ENCODE peak calls at places on chromosome 7, in ten cellular contexts. I, A, O, T, Q, L, J, E, S and U are unnamed samples.

GRCh38 chr7:38229386-38229785 is 44.0 kb downstream of the TARP start:
- DNase-seq in O (no peak), Q (no peak), I (no peak), L (no peak), A (no peak), E (no peak), J (no peak), S (no peak), T (no peak), U (no peak)

GRCh38 chr7:151088019-151088855 is 2.0 kb downstream of the AGAP3 start:
- DNase-seq in O (peak; percentile 53), Q (peak; percentile 39), E (no peak), J (no peak), I (no peak), T (peak; percentile 40), A (no peak), L (no peak), S (no peak), U (no peak)

GRCh38 chr7:144824360-144824759 is 11.5 kb downstream of the TPK1 start:
- DNase-seq in L (no peak), I (no peak), J (no peak), A (no peak), S (no peak), Q (peak; percentile 87), E (no peak), T (no peak), O (no peak), U (no peak)

GRCh38 chr7:101124376-101125056 is 2.4 kb upstream of the SERPINE1 start:
- DNase-seq in A (no peak), L (no peak), S (no peak), T (no peak), Q (peak; percentile 88), I (no peak), O (no peak), E (no peak), J (no peak), U (no peak)

GRCh38 chr7:42274052-42274451 is 37.0 kb upstream of the GLI3 start:
- DNase-seq in T (no peak), I (no peak), E (no peak), A (no peak), Q (no peak), S (no peak), O (no peak), L (no peak), J (no peak), U (no peak)

GRCh38 chr7:65827366-65827765 is 45.5 kb upstream of the VKORC1L1 start:
- DNase-seq in E (no peak), J (no peak), L (no peak), O (no peak), A (no peak), S (no peak), Q (no peak), I (no peak), T (no peak), U (no peak)

GRCh38 chr7:110922906-110923305 is 168.0 kb upstream of the LRRN3 start:
- DNase-seq in S (no peak), O (no peak), L (no peak), A (no peak), T (no peak), E (no peak), J (no peak), I (no peak), Q (peak; percentile 68), U (no peak)

GRCh38 chr7:130959743-130960207 is 225.8 kb upstream of the KLF14 start:
- DNase-seq in E (no peak), I (no peak), A (no peak), Q (no peak), L (no peak), O (peak; percentile 70), T (no peak), S (no peak), J (no peak), U (no peak)

GRCh38 chr7:90919766-90920165 is 323.6 kb downstream of the CDK14 start:
- DNase-seq in I (no peak), T (no peak), E (no peak), L (no peak), A (no peak), Q (no peak), S (no peak), O (no peak), J (no peak), U (no peak)

GRCh38 chr7:55065511-55066229 is 46.9 kb downstream of the EGFR start:
- DNase-seq in I (no peak), L (no peak), Q (peak; percentile 79), E (peak; percentile 23), T (no peak), J (no peak), A (no peak), S (no peak), O (peak; percentile 56), U (no peak)

GRCh38 chr7:55065079-55065478 is 46.3 kb downstream of the EGFR start:
- DNase-seq in S (no peak), E (peak; percentile 50), A (no peak), O (no peak), J (no peak), Q (peak; percentile 83), L (peak; percentile 80), T (no peak), I (no peak), U (peak; percentile 58)

GRCh38 chr7:55066938-55067337 is 48.1 kb downstream of the EGFR start:
- DNase-seq in L (no peak), J (no peak), Q (no peak), T (no peak), O (no peak), I (no peak), S (no peak), A (no peak), E (no peak), U (no peak)

GRCh38 chr7:55067748-55068147 is 48.9 kb downstream of the EGFR start:
- DNase-seq in S (no peak), J (no peak), I (no peak), T (no peak), L (no peak), O (no peak), Q (no peak), A (no peak), E (no peak), U (no peak)

GRCh38 chr7:55066479-55066878 is 47.7 kb downstream of the EGFR start:
- DNase-seq in A (no peak), L (no peak), S (no peak), O (peak; percentile 46), Q (no peak), E (no peak), J (no peak), I (no peak), T (no peak), U (no peak)
- H3K4me3 ChIP-seq in A (no peak overlapping the region), L (peak overlapping the region; percentile 49), S (no peak overlapping the region), O (no peak overlapping the region), Q (no peak overlapping the region), E (no peak overlapping the region), J (no peak overlapping the region), I (no peak overlapping the region), T (no peak overlapping the region), U (no peak overlapping the region)

DNA sequence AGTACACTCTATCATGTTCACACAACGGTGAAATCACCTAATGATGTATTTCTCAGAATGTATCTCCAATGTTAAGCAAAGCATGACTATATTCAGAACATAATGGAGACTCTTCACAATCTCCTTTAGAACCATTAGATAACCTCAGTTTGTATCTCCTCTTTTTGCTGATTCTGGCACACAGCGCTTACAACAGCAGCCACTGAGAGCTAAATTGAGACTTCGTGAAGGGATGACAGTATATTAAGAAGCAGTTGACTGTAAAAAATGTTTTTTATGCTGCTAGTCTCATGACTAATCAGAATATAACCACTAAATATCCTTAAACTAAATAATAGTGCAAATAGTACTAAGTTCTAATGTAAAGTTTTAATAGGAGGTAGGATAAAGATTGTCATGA is 46.9 kb downstream of the KMT2E start:
- DNase-seq in L (no peak), O (no peak), J (no peak), S (no peak), T (no peak), I (no peak), Q (no peak), E (no peak), A (no peak), U (no peak)
- H3K36me3 ChIP-seq in L (peaks cover 30% of the 10 kb centered on the region), O (peaks cover 6% of the 10 kb centered on the region), J (peaks cover 3% of the 10 kb centered on the region), S (peaks cover 12% of the 10 kb centered on the region), T (no peaks in the 10 kb centered on the region), I (no peaks in the 10 kb centered on the region), Q (peaks cover 3% of the 10 kb centered on the region), E (no peaks in the 10 kb centered on the region), A (peaks cover 11% of the 10 kb centered on the region), U (peaks cover 18% of the 10 kb centered on the region)

GRCh38 chr7:29684787-29685650 is 121.3 kb upstream of the WIPF3 start:
- DNase-seq in S (peak; percentile 43), J (peak; percentile 90), L (peak; percentile 91), O (peak; percentile 81), A (peak; percentile 9), Q (peak; percentile 77), E (peak; percentile 82), I (peak; percentile 59), T (peak; percentile 85), U (peak; percentile 68)
- H3K27ac ChIP-seq in S (peak overlapping the region; percentile 42), J (peak overlapping the region; percentile 99), L (peak overlapping the region; percentile 93), O (no peak overlapping the region), A (peak overlapping the region; percentile 31), Q (peak overlapping the region; percentile 58), E (peak overlapping the region; percentile 98), I (peak overlapping the region; percentile 96), T (peak overlapping the region; percentile 93), U (peak overlapping the region; percentile 94)

GRCh38 chr7:53238021-53238605 is 202.7 kb downstream of the POM121L12 start:
- DNase-seq in L (no peak), Q (no peak), O (no peak), T (no peak), A (no peak), S (no peak), J (no peak), I (no peak), E (no peak), U (no peak)
- H3K4me3 ChIP-seq in L (no peak overlapping the region), Q (no peak overlapping the region), O (no peak overlapping the region), T (no peak overlapping the region), A (no peak overlapping the region), S (no peak overlapping the region), J (peak overlapping the region; percentile 52), I (no peak overlapping the region), E (no peak overlapping the region), U (peak overlapping the region; percentile 12)

GRCh38 chr7:75982306-75983064 is 11.9 kb downstream of the TMEM120A start:
- DNase-seq in O (no peak), S (no peak), Q (no peak), J (no peak), E (no peak), L (peak; percentile 56), T (no peak), I (no peak), A (no peak), U (peak; percentile 66)
- H3K36me3 ChIP-seq in O (no peaks in the 10 kb centered on the region), S (peaks cover 14% of the 10 kb centered on the region), Q (peaks cover 9% of the 10 kb centered on the region), J (peaks cover 5% of the 10 kb centered on the region), E (peaks cover 17% of the 10 kb centered on the region), L (peaks cover 85% of the 10 kb centered on the region), T (no peaks in the 10 kb centered on the region), I (peaks cover 14% of the 10 kb centered on the region), A (peaks cover 4% of the 10 kb centered on the region), U (peaks cover 35% of the 10 kb centered on the region)

GRCh38 chr7:68694656-68695055 is 903.6 kb upstream of the AUTS2 start:
- DNase-seq in L (no peak), S (no peak), T (no peak), I (no peak), A (no peak), O (no peak), E (no peak), Q (no peak), J (no peak), U (no peak)
- H3K27ac ChIP-seq in L (no peak overlapping the region), S (no peak overlapping the region), T (no peak overlapping the region), I (no peak overlapping the region), A (no peak overlapping the region), O (no peak overlapping the region), E (no peak overlapping the region), Q (no peak overlapping the region), J (no peak overlapping the region), U (no peak overlapping the region)

GRCh38 chr7:2451171-2452073 is 24.8 kb downstream of the GRIFIN start:
- DNase-seq in T (peak; percentile 87), E (peak; percentile 84), Q (peak; percentile 63), O (peak; percentile 90), S (peak; percentile 73), J (peak; percentile 94), I (peak; percentile 71), L (peak; percentile 92), A (peak; percentile 67), U (peak; percentile 74)
- H3K4me3 ChIP-seq in T (peak overlapping the region; percentile 15), E (no peak overlapping the region), Q (no peak overlapping the region), O (no peak overlapping the region), S (peak overlapping the region; percentile 56), J (peak overlapping the region; percentile 63), I (peak overlapping the region; percentile 18), L (peak overlapping the region; percentile 72), A (peak overlapping the region; percentile 59), U (peak overlapping the region; percentile 33)